ENCODE peak calls at places on chromosomes 5 and 9, in eight cellular contexts. N is NCI-H2171 treated with DMSO at 0.1 percent for 48 hours; V is M059J; Q is EH; B is HT1080; W is CD8-positive, alpha-beta memory T cell; X is activated T-cell treated with anti-CD3 and anti-CD28 coated beads, Interleukin-2, amount 50 U/mL, for 48 hours; A is GM13976. K is an unnamed sample.

GRCh38 chr9:101173907-101174306 is 145.4 kb downstream of the PLPPR1 start:
- DNase-seq in N (no peak), V (no peak), Q (no peak), B (no peak), W (no peak), X (no peak), A (no peak), K (no peak)

GRCh38 chr9:35726876-35727438 is 5.0 kb downstream of the TLN1 start:
- DNase-seq in N (no peak), V (peak), Q (peak), B (peak), W (no peak), X (peak), A (no peak), K (peak)

GRCh38 chr5:73522989-73523388 is 24.7 kb downstream of the BTF3 start:
- DNase-seq in N (no peak), V (peak), Q (no peak), B (no peak), W (no peak), X (no peak), A (no peak), K (no peak)

GRCh38 chr5:4230905-4231561 is 635.4 kb downstream of the IRX1 start:
- DNase-seq in N (no peak), V (no peak), Q (no peak), B (no peak), W (no peak), X (no peak), A (no peak), K (no peak)

GRCh38 chr9:93081081-93081529 is 14.9 kb upstream of the CARD19 start:
- DNase-seq in N (no peak), V (no peak), Q (no peak), B (no peak), W (no peak), X (peak), A (no peak), K (no peak)

GRCh38 chr5:39757121-39757520 is 332.3 kb upstream of the DAB2 start:
- DNase-seq in N (no peak), V (peak), Q (peak), B (no peak), W (no peak), X (no peak), A (no peak), K (no peak)

GRCh38 chr5:127909078-127909477 is 174.5 kb upstream of the SLC12A2 start:
- DNase-seq in N (peak), V (peak), Q (peak), B (peak), W (no peak), X (no peak), A (peak), K (no peak)

GRCh38 chr9:111743275-111743674 is 51.5 kb downstream of the SHOC1 start:
- DNase-seq in N (no peak), V (peak), Q (peak), B (peak), W (no peak), X (no peak), A (no peak), K (no peak)

GRCh38 chr5:93055971-93056370 is 525.0 kb downstream of the NR2F1-AS1 start:
- DNase-seq in N (no peak), V (no peak), Q (no peak), B (no peak), W (no peak), X (no peak), A (no peak), K (no peak)

GRCh38 chr5:142506046-142506445 is 179.8 kb downstream of the FGF1 start:
- DNase-seq in N (no peak), V (peak), Q (peak), B (peak), W (no peak), X (no peak), A (no peak), K (no peak)

GRCh38 chr5:157767674-157768073 is 24.2 kb downstream of the LSM11 start:
- DNase-seq in N (no peak), V (no peak), Q (no peak), B (no peak), W (no peak), X (no peak), A (no peak), K (no peak)

GRCh38 chr5:131379723-131380122 is 115.9 kb downstream of the CDC42SE2 start:
- DNase-seq in N (no peak), V (peak), Q (peak), B (peak), W (peak), X (peak), A (peak), K (peak)

GRCh38 chr5:12100542-12100941 is 196.3 kb upstream of the CTNND2 start:
- DNase-seq in N (no peak), V (peak), Q (no peak), B (no peak), W (no peak), X (no peak), A (no peak), K (no peak)

GRCh38 chr5:82334856-82335255 is 56.7 kb upstream of the RPS23 start:
- DNase-seq in N (no peak), V (peak), Q (peak), B (peak), W (no peak), X (no peak), A (no peak), K (no peak)

GRCh38 chr5:15893866-15894265 is 285.7 kb downstream of the MARCHF11 start:
- DNase-seq in N (no peak), V (no peak), Q (no peak), B (no peak), W (no peak), X (no peak), A (no peak), K (no peak)

GRCh38 chr5:111779260-111780254 is 22.6 kb upstream of the NREP start:
- DNase-seq in N (peak), V (peak), Q (peak), B (no peak), W (no peak), X (no peak), A (no peak), K (no peak)

GRCh38 chr5:73912755-73913365 is 286.9 kb downstream of the ARHGEF28 start:
- DNase-seq in N (no peak), V (no peak), Q (no peak), B (no peak), W (no peak), X (no peak), A (peak), K (no peak)

GRCh38 chr5:96157077-96157780 is 195.6 kb upstream of the ELL2 start:
- DNase-seq in N (no peak), V (peak), Q (no peak), B (no peak), W (no peak), X (no peak), A (no peak), K (no peak)

GRCh38 chr9:100111235-100111634 is 12.2 kb downstream of the INVS start:
- DNase-seq in N (no peak), V (peak), Q (peak), B (peak), W (no peak), X (no peak), A (no peak), K (no peak)

GRCh38 chr5:14775857-14776256 is 95.7 kb downstream of the ANKH start:
- DNase-seq in N (no peak), V (peak), Q (peak), B (peak), W (no peak), X (no peak), A (no peak), K (no peak)

GRCh38 chr9:27019589-27019988 is 14.1 kb upstream of the LRRC19 start:
- DNase-seq in N (no peak), V (peak), Q (peak), B (no peak), W (no peak), X (no peak), A (no peak), K (no peak)